ENCODE peak calls at places on chromosomes 1 and 21, in eight cellular contexts. W is substantia nigra; O is RWPE2; E is thoracic aorta; Q is CD4-positive, alpha-beta T cell; I is upper lobe of right lung; T is esophagus muscularis mucosa; F is CD8-positive, alpha-beta T cell. L is an unnamed sample.

GRCh38 chr1:89476072-89476471 is 48.6 kb upstream of the LRRC8B start:
- DNase-seq in O (no peak), W (no peak), Q (no peak), T (no peak), F (no peak), I (no peak), E (no peak), L (no peak)

GRCh38 chr1:36475341-36475740 is 7.4 kb downstream of the CSF3R start:
- DNase-seq in F (no peak), W (no peak), I (peak; percentile 53), O (no peak), E (no peak), T (no peak), Q (no peak), L (no peak)

GRCh38 chr1:30803562-30803961 is 46.0 kb upstream of the LAPTM5 start:
- DNase-seq in T (no peak), Q (no peak), F (no peak), O (no peak), W (no peak), I (no peak), E (no peak), L (no peak)

GRCh38 chr1:147598631-147599361 is 57.5 kb downstream of the BCL9 start:
- DNase-seq in O (no peak), T (no peak), W (peak; percentile 54), E (no peak), I (no peak), F (peak; percentile 42), Q (peak; percentile 27), L (peak; percentile 70)

GRCh38 chr1:27590917-27591508 is 12.9 kb downstream of the AHDC1 start:
- DNase-seq in E (no peak), F (no peak), Q (no peak), I (no peak), W (no peak), O (no peak), T (no peak), L (no peak)

GRCh38 chr1:227472772-227473171 is 90.6 kb upstream of the ZNF678 start:
- DNase-seq in I (no peak), E (no peak), W (no peak), O (no peak), T (no peak), F (no peak), Q (no peak), L (no peak)

GRCh38 chr1:171142451-171143121 is 42.5 kb upstream of the FMO2 start:
- DNase-seq in Q (no peak), F (no peak), E (no peak), O (no peak), W (no peak), T (no peak), I (no peak), L (peak; percentile 28)

GRCh38 chr1:223233410-223234163 is 90.5 kb upstream of the TLR5 start:
- DNase-seq in W (no peak), O (no peak), Q (no peak), F (no peak), E (peak; percentile 13), I (no peak), T (no peak), L (no peak)

GRCh38 chr1:184483101-184483813 is 96.4 kb downstream of the C1orf21 start:
- DNase-seq in W (no peak), O (no peak), Q (no peak), F (no peak), I (no peak), T (no peak), E (no peak), L (no peak)

GRCh38 chr1:80113168-80114038 is 1106.9 kb upstream of the ADGRL4 start:
- DNase-seq in Q (no peak), W (no peak), O (no peak), I (no peak), E (no peak), T (no peak), F (no peak), L (no peak)

GRCh38 chr1:154213274-154213673 is 7.1 kb upstream of the CFAP141 start:
- DNase-seq in T (no peak), I (no peak), F (no peak), O (no peak), E (no peak), Q (no peak), W (no peak), L (no peak)

GRCh38 chr1:64826991-64827390 is 82.1 kb downstream of the RAVER2 start:
- DNase-seq in T (peak; percentile 70), F (no peak), W (no peak), E (no peak), O (no peak), Q (no peak), I (no peak), L (no peak)

DNA sequence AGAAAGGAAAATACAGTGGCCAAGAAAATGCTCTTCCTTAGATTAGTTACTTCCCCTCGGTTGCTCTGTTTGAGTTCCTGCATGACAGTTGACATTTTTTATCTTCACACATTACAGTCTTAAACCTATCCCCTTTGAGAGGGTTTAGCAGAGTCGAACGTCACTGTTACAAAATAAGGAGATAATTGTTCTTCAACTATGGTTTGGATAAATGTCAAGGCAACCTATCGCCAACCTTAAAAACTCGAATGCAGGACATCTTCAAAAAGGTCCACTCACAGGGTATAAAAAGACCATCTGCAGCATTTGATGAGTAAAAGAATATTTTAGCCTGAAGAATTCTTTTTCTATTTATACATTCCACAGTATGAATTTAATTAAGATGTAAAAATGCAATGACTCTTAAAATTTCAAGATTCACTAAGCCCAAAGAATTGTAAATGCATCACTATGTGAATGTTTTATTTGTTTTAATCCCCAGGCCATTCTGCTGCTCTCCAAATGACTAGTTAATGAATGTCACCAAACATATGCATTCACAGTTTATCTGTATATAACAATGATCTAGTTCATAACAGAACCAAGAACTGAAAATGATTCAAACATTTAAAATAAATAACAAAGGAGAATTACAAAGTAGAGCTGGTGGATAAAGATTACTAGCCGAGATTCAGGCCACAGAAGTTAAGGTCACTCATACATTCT is 69.0 kb upstream of the COL11A1 start:
- DNase-seq in W (no peak), O (no peak), T (no peak), Q (no peak), F (no peak), I (no peak), E (no peak), L (no peak)
- H3K27ac ChIP-seq in W (no peak overlapping the region), O (no peak overlapping the region), T (no peak overlapping the region), Q (no peak overlapping the region), F (no peak overlapping the region), I (no peak overlapping the region), E (no peak overlapping the region), L (no peak overlapping the region)

GRCh38 chr1:54580856-54581550 is 33.0 kb downstream of the ACOT11 start:
- DNase-seq in F (no peak), O (no peak), Q (no peak), I (no peak), T (no peak), E (no peak), W (no peak), L (no peak)

GRCh38 chr1:54583307-54583686 is 35.3 kb downstream of the ACOT11 start:
- DNase-seq in I (no peak), O (no peak), W (no peak), F (no peak), Q (no peak), T (no peak), E (no peak), L (no peak)

GRCh38 chr1:54583868-54584267 is 35.8 kb downstream of the ACOT11 start:
- DNase-seq in Q (no peak), T (no peak), E (no peak), W (no peak), O (no peak), I (no peak), F (no peak), L (no peak)

GRCh38 chr1:54581621-54582035 is 33.6 kb downstream of the ACOT11 start:
- DNase-seq in Q (no peak), T (peak; percentile 95), W (peak; percentile 67), I (peak; percentile 95), F (no peak), E (peak; percentile 90), O (peak; percentile 91), L (no peak)

GRCh38 chr1:54582566-54583306 is 34.7 kb downstream of the ACOT11 start:
- DNase-seq in F (no peak), E (no peak), T (no peak), W (no peak), Q (no peak), O (no peak), I (no peak), L (peak; percentile 78)
- H3K27ac ChIP-seq in F (no peak overlapping the region), E (peak overlapping the region; percentile 97), T (peak overlapping the region; percentile 91), W (no peak overlapping the region), Q (no peak overlapping the region), O (no peak overlapping the region), I (no peak overlapping the region), L (no peak overlapping the region)

GRCh38 chr21:34801519-34802132 is 132.8 kb downstream of the CLIC6 start:
- DNase-seq in Q (no peak), I (no peak), O (no peak), F (peak; percentile 25), E (no peak), T (no peak), W (no peak), L (peak; percentile 76)

GRCh38 chr21:34797926-34798595 is 129.3 kb downstream of the CLIC6 start:
- DNase-seq in O (no peak), E (no peak), T (no peak), I (no peak), Q (no peak), W (no peak), F (no peak), L (no peak)

GRCh38 chr21:34802180-34802899 is 133.5 kb downstream of the CLIC6 start:
- DNase-seq in F (no peak), T (no peak), Q (no peak), O (no peak), I (no peak), W (no peak), E (no peak), L (no peak)

GRCh38 chr21:34799092-34799491 is 130.3 kb downstream of the CLIC6 start:
- DNase-seq in F (no peak), T (no peak), O (no peak), W (no peak), Q (no peak), E (no peak), I (peak; percentile 62), L (no peak)

DNA sequence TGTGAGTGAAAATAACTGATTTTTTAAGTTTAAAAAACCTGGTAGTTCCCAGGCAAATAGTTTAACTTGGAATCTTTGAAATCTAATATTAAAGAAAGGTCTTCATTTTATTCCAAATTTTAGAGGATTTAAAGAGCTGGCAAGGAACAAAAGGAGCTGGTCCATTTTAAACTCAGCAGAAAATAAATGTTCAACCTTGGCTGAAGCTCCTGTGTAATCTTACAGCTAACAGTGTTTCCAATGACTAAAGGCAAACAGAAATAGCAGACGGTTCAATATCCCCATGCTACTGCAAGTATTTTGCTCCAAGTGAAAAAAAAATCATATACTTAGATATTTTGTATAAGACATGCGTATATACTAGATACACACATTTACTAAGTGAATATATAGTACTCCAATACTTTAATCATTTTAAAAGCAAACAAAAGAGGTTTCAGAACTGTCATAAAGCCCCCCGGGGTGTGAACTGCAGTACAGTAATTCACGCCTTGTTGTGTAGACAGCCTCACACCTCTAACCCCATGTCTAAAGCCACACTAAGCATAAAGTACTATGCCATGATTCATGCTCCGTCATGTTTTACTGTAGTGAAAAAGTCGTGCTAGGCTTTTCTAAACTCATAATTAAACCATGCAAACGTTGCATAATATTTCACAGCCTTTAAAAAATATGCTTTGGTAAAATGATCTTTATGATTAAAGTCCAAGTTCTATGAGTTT is 132.2 kb downstream of the CLIC6 start:
- DNase-seq in O (no peak), T (no peak), Q (no peak), E (no peak), F (no peak), W (no peak), I (no peak), L (no peak)
- H3K27ac ChIP-seq in O (peak overlapping the region; percentile 98), T (no peak overlapping the region), Q (peak overlapping the region; percentile 11), E (no peak overlapping the region), F (no peak overlapping the region), W (no peak overlapping the region), I (no peak overlapping the region), L (no peak overlapping the region)

GRCh38 chr21:45049725-45050359 is 24.5 kb upstream of the ADARB1 start:
- DNase-seq in E (no peak), F (no peak), W (no peak), O (no peak), T (no peak), I (no peak), Q (no peak), L (no peak)
- H3K27ac ChIP-seq in E (peak overlapping the region; percentile 95), F (no peak overlapping the region), W (no peak overlapping the region), O (no peak overlapping the region), T (peak overlapping the region; percentile 95), I (peak overlapping the region; percentile 80), Q (no peak overlapping the region), L (no peak overlapping the region)